ENCODE peak calls at places on chromosomes 11 and 22, in five cellular contexts. L is upper lobe of right lung, Q is lower lobe of right lung, S is left ventricle myocardium inferior, K is kidney. T is an unnamed sample. For H3K4me1, the result is how much of the 10 kb centered on the place peaks cover.

GRCh38 chr11:17711836-17712235 is 7.5 kb upstream of the MYOD1 start:
- DNase-seq in L (no peak), S (no peak), Q (no peak), K (no peak), T (no peak)

GRCh38 chr11:82683029-82683428 is 50.6 kb downstream of the FAM181B start:
- DNase-seq in L (no peak), Q (no peak), S (no peak), K (no peak), T (no peak)

GRCh38 chr22:43437871-43438475 is 26.2 kb downstream of the MPPED1 start:
- DNase-seq in S (no peak), L (peak), Q (no peak), K (peak), T (no peak)

GRCh38 chr22:17829691-17830040 is 55.4 kb upstream of the BID start:
- DNase-seq in L (no peak), S (no peak), Q (no peak), K (no peak), T (no peak)

GRCh38 chr22:28414017-28414416 is 265.6 kb downstream of the TTC28 start:
- DNase-seq in K (no peak), Q (no peak), L (no peak), S (no peak), T (no peak)

GRCh38 chr11:32426819-32427615 is 8.3 kb downstream of the WT1 start:
- DNase-seq in L (no peak), Q (no peak), K (peak), S (peak), T (no peak)

GRCh38 chr22:22431271-22432220 is 77.0 kb downstream of the ZNF280B start:
- DNase-seq in S (peak), Q (peak), K (no peak), L (no peak), T (no peak)

GRCh38 chr11:88344869-88345268 is 7.3 kb upstream of the CTSC start:
- DNase-seq in S (no peak), K (no peak), Q (no peak), L (no peak), T (no peak)

GRCh38 chr22:41560095-41560487 is 719 bp upstream of the CSDC2 start:
- DNase-seq in K (no peak), L (no peak), Q (no peak), S (no peak), T (no peak)

GRCh38 chr11:13136272-13136596 is 127.1 kb downstream of the RASSF10 start:
- DNase-seq in Q (no peak), L (no peak), K (no peak), S (no peak), T (no peak)

GRCh38 chr11:12005476-12005875 is 3.0 kb downstream of the DKK3 start:
- DNase-seq in K (no peak), Q (no peak), L (no peak), S (no peak), T (no peak)

GRCh38 chr22:46046299-46046685 is 69.3 kb upstream of the WNT7B start:
- DNase-seq in L (no peak), K (peak), Q (peak), S (peak), T (peak)

GRCh38 chr11:9462172-9462799 is 1.5 kb downstream of the ZNF143 start:
- DNase-seq in L (peak), Q (no peak), K (no peak), S (no peak), T (peak)

GRCh38 chr22:22009661-22010060 is 27.1 kb upstream of the TOP3B start:
- DNase-seq in S (no peak), L (no peak), Q (no peak), K (no peak), T (no peak)

GRCh38 chr11:57456960-57457642 is 3.2 kb upstream of the RTN4RL2 start:
- DNase-seq in S (peak), L (peak), Q (peak), K (peak), T (peak)

GRCh38 chr11:46600162-46600561 is 6.3 kb upstream of the AMBRA1 start:
- DNase-seq in Q (no peak), K (no peak), L (no peak), S (no peak), T (no peak)

GRCh38 chr11:40134820-40135219 is 1324.6 kb downstream of the LRRC4C start:
- DNase-seq in K (no peak), Q (no peak), L (no peak), S (no peak), T (no peak)

GRCh38 chr11:78313181-78313788 is 104.3 kb downstream of the GAB2 start:
- DNase-seq in Q (no peak), K (no peak), L (no peak), S (no peak), T (peak)

GRCh38 chr11:46845440-46845739 is 690 bp downstream of the CKAP5 start:
- DNase-seq in L (no peak), K (no peak), Q (no peak), S (no peak), T (no peak)

GRCh38 chr11:65867284-65868071 is 5.1 kb downstream of the EFEMP2 start:
- DNase-seq in S (peak), Q (peak), K (no peak), L (no peak), T (no peak)

GRCh38 chr22:28375761-28376534 is 303.7 kb downstream of the TTC28 start:
- DNase-seq in Q (no peak), L (no peak), K (no peak), S (no peak), T (no peak)

GRCh38 chr11:36007127-36007824 is 63.4 kb downstream of the LDLRAD3 start:
- DNase-seq in Q (no peak), L (no peak), K (no peak), S (no peak), T (no peak)

GRCh38 chr11:20000393-20001134 is 159.7 kb downstream of the DBX1 start:
- DNase-seq in K (no peak), Q (peak), S (peak), L (no peak), T (no peak)

GRCh38 chr22:17788023-17788330 is 13.7 kb upstream of the BID start:
- DNase-seq in Q (no peak), S (no peak), L (no peak), K (no peak), T (no peak)

GRCh38 chr11:44992181-44992582 is 41.5 kb upstream of the TP53I11 start:
- DNase-seq in Q (no peak), S (no peak), L (no peak), K (no peak), T (no peak)

GRCh38 chr11:132099692-132100091 is 729.3 kb downstream of the NTM start:
- DNase-seq in S (peak), Q (peak), L (no peak), K (no peak), T (no peak)

GRCh38 chr22:44463151-44463550 is 34.9 kb downstream of the RTL6 start:
- DNase-seq in Q (no peak), K (peak), S (no peak), L (no peak), T (no peak)

GRCh38 chr22:29143848-29144785 is 61.6 kb upstream of the EMID1 start:
- DNase-seq in S (no peak), Q (no peak), L (no peak), K (no peak), T (no peak)

GRCh38 chr11:86809561-86809960 is 9.2 kb downstream of the PRSS23 start:
- DNase-seq in S (no peak), L (no peak), Q (no peak), K (no peak), T (no peak)

GRCh38 chr11:86806903-86807302 is 6.6 kb downstream of the PRSS23 start:
- DNase-seq in S (no peak), K (no peak), Q (no peak), L (no peak), T (no peak)

GRCh38 chr11:86805873-86806310 is 5.5 kb downstream of the PRSS23 start:
- DNase-seq in K (no peak), S (no peak), L (no peak), Q (no peak), T (no peak)

GRCh38 chr11:86804871-86805415 is 4.6 kb downstream of the PRSS23 start:
- DNase-seq in Q (no peak), S (no peak), K (no peak), L (no peak), T (no peak)

DNA sequence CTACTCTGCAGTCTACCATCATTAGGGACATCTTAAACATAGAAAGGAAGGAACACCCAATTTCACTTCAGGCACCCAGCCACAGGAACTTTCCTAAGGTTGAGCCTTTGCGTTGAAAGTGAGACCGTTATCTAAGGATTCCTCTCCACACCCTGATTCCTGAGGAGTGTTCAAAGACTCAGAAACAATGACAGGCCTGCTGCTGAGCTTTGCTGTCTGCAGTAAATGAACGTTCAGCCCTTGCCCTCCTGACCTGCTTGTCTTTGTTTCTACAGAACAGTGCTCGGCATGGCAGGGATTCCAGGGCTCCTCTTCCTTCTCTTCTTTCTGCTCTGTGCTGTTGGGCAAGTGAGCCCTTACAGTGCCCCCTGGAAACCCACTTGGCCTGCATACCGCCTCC is 7.0 kb downstream of the PRSS23 start:
- DNase-seq in L (no peak), K (peak), Q (no peak), S (no peak), T (no peak)
- H3K4me1 ChIP-seq in L (under half), K (under half), Q (under half), S (under half), T (under half)

DNA sequence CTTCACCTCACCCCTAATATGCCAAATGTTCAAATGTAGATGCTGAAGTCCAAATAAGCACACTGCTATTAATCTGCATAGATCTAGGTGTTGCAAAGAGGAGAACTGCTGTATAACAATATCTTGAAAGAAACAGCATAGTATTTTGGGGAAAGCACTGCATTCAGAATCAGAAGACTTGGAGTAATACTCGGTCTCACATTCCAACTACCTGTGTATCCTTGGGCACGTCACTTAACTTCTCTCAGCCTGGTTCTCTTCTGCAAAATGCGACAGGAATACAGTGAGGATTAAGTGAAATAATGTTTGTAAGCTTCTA is 332 bp upstream of the HMGXB4 start:
- DNase-seq in K (no peak), L (no peak), Q (no peak), S (no peak), T (no peak)
- TF ChIP-seq CTCF in K (no peak), L (no peak), Q (no peak), S (no peak), T (no peak)

GRCh38 chr11:73324116-73324515 is 16.0 kb downstream of the ARHGEF17 start:
- DNase-seq in K (no peak), S (no peak), Q (no peak), L (no peak), T (no peak)

GRCh38 chr11:73325036-73325981 is 17.2 kb downstream of the ARHGEF17 start:
- DNase-seq in S (peak), K (peak), L (no peak), Q (no peak), T (no peak)

GRCh38 chr11:73323464-73323863 is 15.4 kb downstream of the ARHGEF17 start:
- DNase-seq in S (peak), L (peak), Q (peak), K (peak), T (peak)

GRCh38 chr11:73322986-73323306 is 14.9 kb downstream of the ARHGEF17 start:
- DNase-seq in S (no peak), L (no peak), Q (no peak), K (no peak), T (no peak)

DNA sequence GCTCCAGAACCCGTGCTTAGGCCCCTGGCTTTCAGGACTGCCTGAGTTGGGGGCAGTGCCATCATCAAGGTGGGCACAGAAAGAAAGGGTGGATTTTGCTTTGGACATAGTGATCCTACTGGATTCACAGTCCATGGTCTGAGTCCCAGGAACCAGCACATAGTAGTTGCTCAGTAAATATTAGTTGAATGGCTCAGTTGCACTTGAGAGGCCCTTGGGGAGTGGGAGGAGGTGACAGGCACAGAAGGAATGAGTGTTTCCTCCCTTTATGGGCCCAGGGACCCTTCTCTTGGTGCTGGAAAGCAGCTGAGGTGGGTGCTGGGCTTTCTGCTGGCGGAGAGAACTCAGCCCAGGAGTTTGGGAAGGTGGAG is 16.6 kb downstream of the ARHGEF17 start:
- DNase-seq in S (no peak), Q (no peak), K (no peak), L (no peak), T (no peak)
- H3K4me1 ChIP-seq in S (half or more), Q (half or more), K (under half), L (half or more), T (under half)

GRCh38 chr11:67605231-67606011 is 1.3 kb upstream of the NDUFV1 start:
- DNase-seq in Q (no peak), K (no peak), L (no peak), S (no peak), T (no peak)
- TF ChIP-seq CTCF in Q (no peak), K (no peak), L (no peak), S (no peak), T (no peak)

DNA sequence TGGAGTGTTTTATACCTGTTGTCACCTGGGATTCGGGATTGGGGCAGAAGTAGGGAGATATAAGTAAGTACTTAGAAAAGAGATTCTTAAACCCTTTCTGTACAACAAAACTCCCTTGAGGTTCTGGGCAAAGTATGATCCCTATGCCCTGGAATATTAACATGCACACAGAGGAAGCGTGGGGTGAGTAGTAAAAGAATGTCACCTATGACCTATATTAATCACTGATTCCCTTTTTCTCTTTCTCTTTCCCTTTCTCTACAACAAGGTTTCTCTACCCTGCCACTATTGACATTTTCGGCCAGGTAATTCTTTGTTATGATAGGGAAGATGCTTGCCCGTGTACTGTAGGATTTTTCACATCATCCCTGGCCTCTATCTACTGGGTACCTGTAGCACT is 209.7 kb upstream of the PLET1 start:
- DNase-seq in Q (no peak), L (no peak), S (no peak), K (no peak), T (no peak)
- H3K4me1 ChIP-seq in Q (under half), L (under half), S (under half), K (under half), T (under half)

DNA sequence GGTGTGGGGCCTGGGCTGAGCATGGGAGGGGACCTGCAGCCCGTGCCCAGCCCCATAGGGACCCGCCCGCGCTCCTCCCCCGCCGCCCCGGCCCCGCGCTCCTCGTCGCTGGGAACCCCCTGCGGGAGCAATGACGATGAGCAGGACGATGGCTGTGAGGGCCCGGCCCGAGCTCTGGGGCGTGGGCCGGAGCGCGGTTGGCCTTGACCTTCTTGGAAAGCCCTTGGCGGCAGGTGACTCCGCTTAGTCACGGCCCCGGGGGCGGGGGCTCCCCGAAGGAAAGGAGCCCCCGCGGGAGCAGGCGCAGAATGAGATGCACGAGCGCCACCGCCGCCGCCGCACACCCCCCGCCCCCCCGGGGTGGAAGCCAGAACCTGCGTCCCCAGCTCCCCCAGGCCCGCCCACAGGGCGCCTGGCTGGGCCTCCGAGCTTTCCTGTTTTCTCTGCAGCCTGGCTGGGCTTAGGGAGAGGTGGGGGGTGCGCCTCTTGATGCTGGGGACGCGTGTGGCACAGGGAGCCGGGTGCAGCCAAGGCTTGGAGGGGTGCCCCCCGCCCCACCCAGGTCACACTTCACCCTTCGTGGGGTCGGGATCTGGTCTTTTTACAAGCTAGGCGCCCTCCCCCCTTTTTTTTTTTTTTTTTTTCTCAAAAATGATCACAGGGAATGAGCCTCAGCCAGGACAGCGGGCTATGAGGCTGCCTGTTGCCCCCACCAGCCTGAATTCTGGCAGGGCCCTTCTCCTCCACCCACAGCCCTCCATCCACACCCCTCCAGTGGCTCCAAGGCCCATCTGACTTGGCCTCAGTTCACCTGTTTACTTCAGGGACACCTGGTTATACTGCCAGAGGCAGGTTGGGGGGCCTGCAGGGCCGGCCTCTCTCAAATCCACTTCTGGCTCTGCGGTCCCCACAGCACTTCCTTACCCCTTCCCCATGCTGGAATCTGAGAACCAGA is 17.9 kb downstream of the CRELD2 start:
- DNase-seq in S (peak), Q (peak), L (peak), K (peak), T (peak)
- TF ChIP-seq CTCF in S (no peak), Q (no peak), L (no peak), K (no peak), T (no peak)

T was measured in mucosa of descending colon.